ENCODE peak calls at places on chromosomes 2 and 18, in five cellular contexts. H is WERI-Rb-1, V is mammary epithelial cell, T is keratinocyte, C is HepG2. S is an unnamed sample.
A peak's percentile ranks its signal among the peaks of the same experiment; 100 is the strongest.

GRCh38 chr18:69658137-69658536 is 257.4 kb downstream of the DOK6 start:
- DNase-seq in H (no peak), V (no peak), T (no peak), C (peak; percentile 8), S (no peak)

GRCh38 chr2:101418704-101419663 is 31.7 kb upstream of the CREG2 start:
- DNase-seq in H (peak; percentile 51), V (peak; percentile 45), T (no peak), C (peak; percentile 71), S (peak; percentile 71)

GRCh38 chr18:10490401-10491289 is 35.2 kb upstream of the NAPG start:
- DNase-seq in H (peak; percentile 54), V (no peak), T (no peak), C (peak; percentile 77), S (no peak)

GRCh38 chr2:217070043-217070430 is 210.2 kb upstream of the TNP1 start:
- DNase-seq in H (no peak), V (no peak), T (no peak), C (no peak), S (no peak)

GRCh38 chr2:238915596-238915995 is 67.7 kb downstream of the TWIST2 start:
- DNase-seq in H (no peak), V (no peak), T (no peak), C (no peak), S (no peak)

GRCh38 chr18:75533954-75534353 is 106.5 kb upstream of the SMIM21 start:
- DNase-seq in H (no peak), V (no peak), T (no peak), C (no peak), S (no peak)

GRCh38 chr18:48868468-48869466 is 82.0 kb downstream of the SMAD7 start:
- DNase-seq in H (peak; percentile 34), V (peak; percentile 5), T (no peak), C (peak; percentile 69), S (no peak)

GRCh38 chr2:233977296-233977837 is 60.2 kb downstream of the TRPM8 start:
- DNase-seq in H (no peak), V (no peak), T (no peak), C (no peak), S (no peak)

GRCh38 chr18:59686260-59686659 is 11.0 kb downstream of the CCBE1 start:
- DNase-seq in H (no peak), V (no peak), T (no peak), C (no peak), S (no peak)

GRCh38 chr18:62106271-62106670 is 80.6 kb downstream of the PIGN start:
- DNase-seq in H (no peak), V (no peak), T (no peak), C (no peak), S (peak; percentile 46)

GRCh38 chr2:39523308-39524044 is 86.4 kb upstream of the MAP4K3 start:
- DNase-seq in H (no peak), V (peak; percentile 83), T (peak; percentile 57), C (peak; percentile 42), S (peak; percentile 71)

GRCh38 chr2:42256502-42256901 is 87.3 kb downstream of the EML4 start:
- DNase-seq in H (no peak), V (no peak), T (no peak), C (no peak), S (no peak)

GRCh38 chr2:241857041-241857541 is 1.6 kb downstream of the PDCD1 start:
- DNase-seq in H (no peak), V (no peak), T (no peak), C (no peak), S (no peak)

GRCh38 chr2:121532347-121532766 is 1.7 kb downstream of the RNU4ATAC start:
- DNase-seq in H (no peak), V (no peak), T (no peak), C (peak; percentile 25), S (peak; percentile 69)

GRCh38 chr2:133346654-133347053 is 221.6 kb downstream of the NCKAP5 start:
- DNase-seq in H (no peak), V (peak; percentile 90), T (no peak), C (no peak), S (peak; percentile 61)

GRCh38 chr2:99940963-99941362 is 201.4 kb downstream of the AFF3 start:
- DNase-seq in H (no peak), V (no peak), T (no peak), C (no peak), S (peak; percentile 35)

GRCh38 chr2:119659601-119660342 is 19.2 kb upstream of the TMEM177 start:
- DNase-seq in H (peak; percentile 41), V (no peak), T (no peak), C (peak; percentile 49), S (peak; percentile 40)

GRCh38 chr2:205077159-205077558 is 531.9 kb downstream of the PARD3B start:
- DNase-seq in H (no peak), V (no peak), T (no peak), C (no peak), S (no peak)

GRCh38 chr2:199207011-199207410 is 250.7 kb downstream of the SATB2 start:
- DNase-seq in H (no peak), V (no peak), T (no peak), C (no peak), S (no peak)

GRCh38 chr2:10901565-10901964 is 10.2 kb upstream of the KCNF1 start:
- DNase-seq in H (no peak), V (no peak), T (no peak), C (no peak), S (no peak)

GRCh38 chr2:172900871-172901270 is 165.2 kb downstream of the RAPGEF4 start:
- DNase-seq in H (no peak), V (no peak), T (no peak), C (no peak), S (no peak)

GRCh38 chr2:96870631-96871255 is 863 bp upstream of the SEMA4C start:
- DNase-seq in H (peak; percentile 52), V (no peak), T (no peak), C (no peak), S (no peak)

GRCh38 chr2:234211797-234212196 is 161.3 kb downstream of the SPP2 start:
- DNase-seq in H (no peak), V (no peak), T (no peak), C (no peak), S (peak; percentile 14)

GRCh38 chr2:43293744-43294695 is 67.6 kb upstream of the ZFP36L2 start:
- DNase-seq in H (no peak), V (peak; percentile 97), T (peak; percentile 55), C (peak; percentile 99), S (peak; percentile 98)

GRCh38 chr2:73907840-73908452 is 15.1 kb downstream of the ACTG2 start:
- DNase-seq in H (peak; percentile 56), V (peak; percentile 31), T (no peak), C (peak; percentile 37), S (peak; percentile 78)

GRCh38 chr2:75047907-75048625 is 89.6 kb downstream of the POLE4 start:
- DNase-seq in H (no peak), V (peak; percentile 22), T (no peak), C (no peak), S (peak; percentile 32)

GRCh38 chr18:48946329-48946835 is 4.4 kb downstream of the SMAD7 start:
- DNase-seq in H (no peak), V (peak; percentile 39), T (no peak), C (peak; percentile 87), S (no peak)

GRCh38 chr2:45353879-45354278 is 257.2 kb downstream of the SRBD1 start:
- DNase-seq in H (no peak), V (peak; percentile 69), T (no peak), C (peak; percentile 51), S (peak; percentile 92)

GRCh38 chr2:8640498-8640897 is 41.4 kb upstream of the ID2 start:
- DNase-seq in H (no peak), V (no peak), T (no peak), C (no peak), S (no peak)

GRCh38 chr2:237178396-237178795 is 92.7 kb downstream of the COPS8 start:
- DNase-seq in H (no peak), V (peak; percentile 38), T (no peak), C (no peak), S (peak; percentile 68)

GRCh38 chr18:56747032-56747658 is 96.0 kb downstream of the WDR7 start:
- DNase-seq in H (no peak), V (no peak), T (no peak), C (no peak), S (no peak)

GRCh38 chr2:239253264-239253663 is 147.6 kb downstream of the HDAC4 start:
- DNase-seq in H (no peak), V (no peak), T (no peak), C (no peak), S (no peak)

GRCh38 chr18:42839408-42839807 is 276.1 kb downstream of the RIT2 start:
- DNase-seq in H (no peak), V (no peak), T (no peak), C (no peak), S (no peak)

GRCh38 chr2:162126145-162126926 is 25.7 kb downstream of the GCG start:
- DNase-seq in H (no peak), V (no peak), T (no peak), C (no peak), S (no peak)

GRCh38 chr2:109287838-109288237 is 158.8 kb downstream of the SH3RF3 start:
- DNase-seq in H (no peak), V (no peak), T (no peak), C (no peak), S (no peak)

GRCh38 chr2:169662744-169663143 is 31.5 kb downstream of the CFAP210 start:
- DNase-seq in H (no peak), V (no peak), T (no peak), C (no peak), S (no peak)

DNA sequence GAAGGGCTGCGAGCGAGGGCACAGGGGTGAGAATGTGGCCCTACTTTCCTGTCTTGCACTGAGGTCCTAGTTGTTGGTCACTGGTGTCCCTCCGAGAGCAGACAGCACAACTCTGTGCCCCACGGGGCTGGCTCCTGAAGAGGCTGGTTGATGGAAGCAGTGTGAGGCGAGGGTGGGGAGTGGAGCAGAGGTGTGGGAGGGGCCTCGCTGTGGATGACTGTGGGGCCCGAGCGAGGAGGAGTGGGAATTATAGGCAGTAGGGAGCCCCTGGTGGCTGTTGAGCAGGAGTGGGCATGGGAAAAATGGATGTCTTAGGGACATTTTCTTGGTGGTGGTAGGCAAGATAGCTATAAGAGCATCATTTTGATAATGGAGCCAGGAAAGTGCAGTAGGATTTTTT is 660.5 kb upstream of the HS6ST1 start:
- DNase-seq in H (no peak), V (no peak), T (no peak), C (no peak), S (no peak)
- TF ChIP-seq CTCF in H (no peak), V (no peak), T (no peak), C (no peak), S (no peak)

DNA sequence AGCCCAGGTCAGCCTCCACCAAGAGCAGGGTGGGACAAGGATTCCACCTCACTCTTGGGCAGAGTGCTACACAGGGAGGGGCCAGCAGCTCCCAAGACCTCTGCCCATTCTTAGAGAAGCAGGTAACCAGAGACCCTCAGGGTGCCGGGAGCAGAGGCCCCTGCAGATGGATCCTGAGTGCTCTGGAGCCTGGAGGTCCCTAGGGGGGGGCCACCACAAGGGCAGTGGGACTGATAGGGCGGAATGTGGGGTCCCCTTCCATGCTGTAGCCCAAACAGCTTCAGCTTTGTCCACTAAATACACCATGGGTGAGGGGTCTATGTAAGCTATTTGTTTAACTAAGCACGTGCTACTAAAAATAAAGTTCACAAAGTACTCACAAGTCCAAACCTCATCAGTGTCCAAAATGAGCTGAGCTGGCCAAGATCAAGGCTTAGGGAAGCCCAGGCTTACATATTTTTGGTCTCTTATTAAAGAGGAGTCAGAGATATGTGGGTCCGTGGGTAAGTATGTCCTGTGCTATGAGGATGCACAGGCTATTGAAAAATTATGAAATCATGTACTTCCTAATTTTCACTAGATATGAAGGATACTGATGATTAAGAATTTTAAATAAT is 21.5 kb upstream of the GPC1 start:
- DNase-seq in H (peak; percentile 0), V (no peak), T (no peak), C (no peak), S (no peak)
- H3K4me3 ChIP-seq in H (no peak overlapping the region), V (no peak overlapping the region), T (no peak overlapping the region), C (no peak overlapping the region), S (no peak overlapping the region)

GRCh38 chr2:20539776-20540586 is 93.1 kb downstream of the RHOB start:
- DNase-seq in H (no peak), V (no peak), T (no peak), C (no peak), S (no peak)
- H3K27ac ChIP-seq in H (peak overlapping the region; percentile 81), V (no peak overlapping the region), T (no peak overlapping the region), C (peak overlapping the region; percentile 97), S (no peak overlapping the region)

GRCh38 chr2:36672199-36672598 is 24.3 kb upstream of the VIT start:
- DNase-seq in H (no peak), V (peak; percentile 20), T (no peak), C (peak; percentile 52), S (peak; percentile 25)
- TF ChIP-seq CTCF in H (peak; percentile 65), V (peak; percentile 56), T (peak; percentile 49), C (peak; percentile 68), S (peak; percentile 72)